ENCODE peak calls at places on chromosomes 11 and 22, in seven cellular contexts. E is trophoblast cell, G is H1, P is IMR-90, C is neuronal stem cell, D is H9, L is mesenchymal stem cell. B is an unnamed sample.
A peak's percentile ranks its signal among the peaks of the same experiment; 100 is the strongest.

GRCh38 chr22:43537019-43537585 is 125.3 kb downstream of the MPPED1 start:
- DNase-seq in E (peak; percentile 13), G (no peak), P (no peak), C (no peak), D (no peak), L (no peak), B (no peak)

GRCh38 chr11:121082670-121083069 is 18.4 kb upstream of the TECTA start:
- DNase-seq in E (peak; percentile 13), G (peak; percentile 75), P (peak; percentile 16), C (peak; percentile 45), D (peak; percentile 66), L (peak; percentile 32), B (peak; percentile 66)

GRCh38 chr22:45468872-45469572 is 33.7 kb upstream of the FBLN1 start:
- DNase-seq in E (peak; percentile 74), G (no peak), P (peak; percentile 63), C (no peak), D (no peak), L (no peak), B (no peak)

GRCh38 chr11:9077164-9077563 is 14.2 kb downstream of the SCUBE2 start:
- DNase-seq in E (no peak), G (no peak), P (no peak), C (no peak), D (no peak), L (peak; percentile 17), B (no peak)

GRCh38 chr11:92841719-92842118 is 127.7 kb upstream of the MTNR1B start:
- DNase-seq in E (no peak), G (no peak), P (peak; percentile 6), C (no peak), D (no peak), L (no peak), B (no peak)

GRCh38 chr22:43014876-43015676 is at the start of gene PACSIN2:
- DNase-seq in E (peak; percentile 100), G (peak; percentile 99), P (peak; percentile 97), C (peak; percentile 99), D (peak; percentile 99), L (peak; percentile 99), B (peak; percentile 99)

GRCh38 chr11:8787372-8787771 is 104.8 kb downstream of the RPL27A start:
- DNase-seq in E (no peak), G (no peak), P (peak; percentile 53), C (no peak), D (no peak), L (peak; percentile 61), B (no peak)

GRCh38 chr11:69644071-69644961 is 3.4 kb downstream of the CCND1 start:
- DNase-seq in E (no peak), G (no peak), P (peak; percentile 92), C (no peak), D (no peak), L (peak; percentile 80), B (no peak)

GRCh38 chr11:8531312-8531711 is 62.7 kb downstream of the STK33 start:
- DNase-seq in E (no peak), G (no peak), P (no peak), C (no peak), D (no peak), L (peak; percentile 2), B (no peak)

GRCh38 chr22:30054067-30054763 is 26.0 kb upstream of the HORMAD2 start:
- DNase-seq in E (no peak), G (no peak), P (no peak), C (no peak), D (no peak), L (no peak), B (no peak)

GRCh38 chr11:129791515-129791914 is 24.1 kb upstream of the TMEM45B start:
- DNase-seq in E (no peak), G (no peak), P (no peak), C (no peak), D (no peak), L (no peak), B (no peak)

GRCh38 chr11:118929496-118930151 is 3.9 kb upstream of the BCL9L start:
- DNase-seq in E (peak; percentile 96), G (peak; percentile 83), P (peak; percentile 77), C (peak; percentile 89), D (peak; percentile 93), L (peak; percentile 95), B (peak; percentile 98)

GRCh38 chr11:102666331-102666957 is 39.1 kb downstream of the MMP27 start:
- DNase-seq in E (peak; percentile 69), G (no peak), P (peak; percentile 60), C (peak; percentile 30), D (no peak), L (peak; percentile 64), B (peak; percentile 67)

GRCh38 chr22:43985532-43985931 is 30.3 kb downstream of the SAMM50 start:
- DNase-seq in E (no peak), G (no peak), P (no peak), C (no peak), D (no peak), L (no peak), B (no peak)

GRCh38 chr11:33735426-33736147 is 636 bp downstream of the CD59 start:
- DNase-seq in E (peak; percentile 64), G (peak; percentile 54), P (no peak), C (peak; percentile 38), D (no peak), L (peak; percentile 67), B (peak; percentile 57)

GRCh38 chr11:26958650-26959049 is 35.3 kb upstream of the FIBIN start:
- DNase-seq in E (no peak), G (no peak), P (no peak), C (no peak), D (no peak), L (no peak), B (no peak)

GRCh38 chr22:48517039-48518030 is 1310.3 kb downstream of the BRD1 start:
- DNase-seq in E (no peak), G (no peak), P (no peak), C (no peak), D (no peak), L (no peak), B (no peak)

GRCh38 chr11:131977231-131977630 is 606.8 kb downstream of the NTM start:
- DNase-seq in E (peak; percentile 7), G (no peak), P (peak; percentile 43), C (no peak), D (peak; percentile 39), L (peak; percentile 54), B (peak; percentile 85)

GRCh38 chr22:38081941-38082828 is 1.8 kb downstream of the SLC16A8 start:
- DNase-seq in E (peak; percentile 23), G (no peak), P (no peak), C (no peak), D (no peak), L (no peak), B (no peak)

GRCh38 chr11:118679483-118679882 is at the start of gene TREH:
- DNase-seq in E (no peak), G (no peak), P (no peak), C (no peak), D (no peak), L (no peak), B (no peak)

GRCh38 chr11:59918987-59919589 is 19.1 kb upstream of the OOSP1 start:
- DNase-seq in E (peak; percentile 9), G (peak; percentile 55), P (peak; percentile 7), C (peak; percentile 3), D (no peak), L (peak; percentile 61), B (peak; percentile 65)

GRCh38 chr11:11010624-11011127 is 152.8 kb upstream of the ZBED5 start:
- DNase-seq in E (peak; percentile 39), G (no peak), P (peak; percentile 1), C (peak; percentile 29), D (peak; percentile 66), L (peak; percentile 46), B (peak; percentile 81)

GRCh38 chr11:131109256-131109655 is 193.0 kb upstream of the SNX19 start:
- DNase-seq in E (peak; percentile 41), G (no peak), P (peak; percentile 79), C (no peak), D (no peak), L (peak; percentile 31), B (peak; percentile 65)

GRCh38 chr11:131666006-131666405 is 295.6 kb downstream of the NTM start:
- DNase-seq in E (peak; percentile 44), G (no peak), P (no peak), C (no peak), D (no peak), L (no peak), B (no peak)

GRCh38 chr22:20319041-20319744 is 667 bp downstream of the DGCR6L start:
- DNase-seq in E (peak; percentile 56), G (peak; percentile 48), P (no peak), C (no peak), D (peak; percentile 42), L (peak; percentile 54), B (peak; percentile 64)

GRCh38 chr11:10770626-10771254 is 19.7 kb downstream of the CTR9 start:
- DNase-seq in E (peak; percentile 73), G (peak; percentile 61), P (peak; percentile 55), C (peak; percentile 20), D (no peak), L (peak; percentile 67), B (peak; percentile 63)

GRCh38 chr11:74147199-74147929 is 23.4 kb downstream of the C2CD3 start:
- DNase-seq in E (peak; percentile 51), G (no peak), P (peak; percentile 28), C (no peak), D (no peak), L (peak; percentile 58), B (no peak)
- H3K18ac ChIP-seq in E (no peak overlapping the region), G (no peak overlapping the region), P (no peak overlapping the region), C (no peak overlapping the region), D (no peak overlapping the region), L (no peak overlapping the region), B (no peak overlapping the region)

GRCh38 chr11:44901782-44902181 is 48.9 kb downstream of the TP53I11 start:
- DNase-seq in E (no peak), G (no peak), P (no peak), C (no peak), D (no peak), L (no peak), B (no peak)
- H3K18ac ChIP-seq in E (no peak overlapping the region), G (no peak overlapping the region), P (no peak overlapping the region), C (no peak overlapping the region), D (no peak overlapping the region), L (no peak overlapping the region), B (no peak overlapping the region)

GRCh38 chr22:22458387-22458786 is 50.2 kb downstream of the ZNF280B start:
- DNase-seq in E (no peak), G (no peak), P (no peak), C (no peak), D (no peak), L (no peak), B (no peak)

GRCh38 chr22:22461111-22461510 is 47.4 kb downstream of the ZNF280B start:
- DNase-seq in E (no peak), G (no peak), P (no peak), C (no peak), D (no peak), L (no peak), B (no peak)

GRCh38 chr22:22460060-22460459 is 48.5 kb downstream of the ZNF280B start:
- DNase-seq in E (no peak), G (peak; percentile 52), P (no peak), C (no peak), D (peak; percentile 68), L (no peak), B (no peak)

GRCh38 chr22:22460635-22461034 is 47.9 kb downstream of the ZNF280B start:
- DNase-seq in E (peak; percentile 52), G (no peak), P (no peak), C (no peak), D (no peak), L (no peak), B (peak; percentile 8)

GRCh38 chr22:22458896-22459588 is 49.5 kb downstream of the ZNF280B start:
- DNase-seq in E (no peak), G (no peak), P (no peak), C (no peak), D (no peak), L (no peak), B (peak; percentile 10)
- H3K18ac ChIP-seq in E (no peak overlapping the region), G (no peak overlapping the region), P (no peak overlapping the region), C (no peak overlapping the region), D (no peak overlapping the region), L (no peak overlapping the region), B (no peak overlapping the region)

GRCh38 chr11:94602430-94603372 is 35.5 kb downstream of the PIWIL4 start:
- DNase-seq in E (peak; percentile 91), G (no peak), P (peak; percentile 86), C (peak; percentile 23), D (no peak), L (peak; percentile 88), B (peak; percentile 73)
- H3K18ac ChIP-seq in E (no peak overlapping the region), G (no peak overlapping the region), P (no peak overlapping the region), C (no peak overlapping the region), D (no peak overlapping the region), L (no peak overlapping the region), B (no peak overlapping the region)